ENCODE peak calls at places on chromosomes 7 and 10, in ten cellular contexts. B, F, H, N, Z, U, M, A, P and D are unnamed samples.

GRCh38 chr7:51295435-51296269 is 21.0 kb downstream of the COBL start:
- DNase-seq in B (no peak), F (no peak), H (no peak), N (no peak), Z (no peak), U (no peak), M (no peak), A (no peak), P (no peak), D (no peak)

GRCh38 chr7:22647451-22648257 is 79.3 kb upstream of the IL6 start:
- DNase-seq in B (no peak), F (no peak), H (no peak), N (no peak), Z (no peak), U (no peak), M (no peak), A (no peak), P (no peak), D (no peak)

GRCh38 chr7:16989883-16990413 is 108.2 kb upstream of the AGR3 start:
- DNase-seq in B (peak; percentile 34), F (peak; percentile 10), H (no peak), N (no peak), Z (peak; percentile 47), U (no peak), M (no peak), A (peak; percentile 75), P (peak; percentile 75), D (no peak)

GRCh38 chr7:30330134-30331111 is 46.0 kb downstream of the ZNRF2 start:
- DNase-seq in B (no peak), F (no peak), H (peak; percentile 51), N (no peak), Z (no peak), U (no peak), M (no peak), A (no peak), P (no peak), D (no peak)

GRCh38 chr10:80487791-80488538 is 33.9 kb downstream of the TSPAN14 start:
- DNase-seq in B (peak; percentile 39), F (no peak), H (no peak), N (no peak), Z (no peak), U (no peak), M (no peak), A (no peak), P (peak; percentile 83), D (no peak)

GRCh38 chr7:33530664-33531063 is 374.7 kb upstream of the BMPER start:
- DNase-seq in B (no peak), F (no peak), H (no peak), N (no peak), Z (no peak), U (no peak), M (no peak), A (no peak), P (no peak), D (peak; percentile 20)

GRCh38 chr7:156819733-156820295 is 73.2 kb downstream of the LMBR1 start:
- DNase-seq in B (no peak), F (no peak), H (no peak), N (no peak), Z (no peak), U (no peak), M (peak; percentile 23), A (no peak), P (no peak), D (no peak)

GRCh38 chr10:94315975-94316464 is 46.7 kb downstream of the NOC3L start:
- DNase-seq in B (no peak), F (no peak), H (no peak), N (no peak), Z (no peak), U (no peak), M (peak; percentile 23), A (no peak), P (no peak), D (no peak)

GRCh38 chr10:116785867-116786266 is 43.5 kb upstream of the HSPA12A start:
- DNase-seq in B (no peak), F (no peak), H (no peak), N (no peak), Z (no peak), U (no peak), M (no peak), A (no peak), P (no peak), D (no peak)

GRCh38 chr7:56051053-56051338 is 248 bp downstream of the PSPH start:
- DNase-seq in B (no peak), F (no peak), H (no peak), N (no peak), Z (no peak), U (no peak), M (no peak), A (no peak), P (no peak), D (no peak)
- H3K4me3 ChIP-seq in B (peak overlapping the region; percentile 90), F (peak overlapping the region; percentile 93), H (peak overlapping the region; percentile 96), N (peak overlapping the region; percentile 79), Z (peak overlapping the region; percentile 82), U (peak overlapping the region; percentile 87), M (peak overlapping the region; percentile 76), A (peak overlapping the region; percentile 56), P (peak overlapping the region; percentile 79), D (peak overlapping the region; percentile 89)

GRCh38 chr10:52313350-52314006 is 603 bp upstream of the DKK1 start:
- DNase-seq in B (no peak), F (no peak), H (no peak), N (no peak), Z (no peak), U (no peak), M (peak; percentile 46), A (no peak), P (no peak), D (peak; percentile 46)
- H3K27me3 ChIP-seq in B (peaks cover 43% of the 10 kb centered on the region), F (no peaks in the 10 kb centered on the region), H (no peaks in the 10 kb centered on the region), N (peaks cover 55% of the 10 kb centered on the region), Z (no peaks in the 10 kb centered on the region), U (peaks cover 17% of the 10 kb centered on the region), M (peaks cover 91% of the 10 kb centered on the region), A (peaks cover 11% of the 10 kb centered on the region), P (peaks cover 33% of the 10 kb centered on the region), D (peaks cover 79% of the 10 kb centered on the region)

DNA sequence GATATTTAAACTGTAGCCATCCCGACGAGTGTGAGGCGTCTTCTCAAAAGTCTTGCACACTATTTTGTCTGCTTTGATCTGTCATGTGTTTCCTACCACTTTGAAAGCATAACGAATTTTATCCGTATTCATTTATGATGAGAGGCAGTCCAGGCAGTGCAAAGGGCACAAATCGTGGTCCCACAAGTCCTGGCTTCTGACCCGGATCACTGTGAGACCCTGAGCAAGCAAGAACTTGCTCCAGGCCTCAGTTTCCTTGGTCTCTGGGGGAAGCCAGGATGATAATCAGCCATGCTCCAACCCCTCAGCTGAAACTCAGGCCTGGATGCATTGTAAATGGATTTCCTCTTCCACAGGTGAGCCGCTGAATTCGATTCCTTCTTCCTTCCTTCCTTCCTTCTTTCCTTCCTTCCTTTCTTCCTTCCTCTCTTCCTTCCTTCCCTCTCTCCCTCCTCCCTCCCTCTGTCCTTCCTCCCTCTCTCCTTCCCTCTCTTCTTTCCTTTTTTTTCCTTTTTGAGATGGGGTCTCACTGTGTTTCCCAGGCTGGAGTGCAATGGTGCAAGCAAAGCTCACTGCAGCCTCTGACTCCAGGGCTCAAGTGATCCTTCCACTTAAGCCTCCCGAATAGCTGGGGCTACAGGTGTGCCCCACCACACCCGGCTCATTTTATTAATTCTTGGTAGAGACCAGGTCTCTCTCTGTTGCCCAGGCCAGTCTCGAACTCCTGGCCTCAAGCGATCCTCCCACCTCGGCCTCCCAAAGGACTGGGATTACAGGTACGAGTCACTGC is 18.4 kb upstream of the ZKSCAN1 start:
- DNase-seq in B (no peak), F (no peak), H (no peak), N (no peak), Z (no peak), U (no peak), M (no peak), A (no peak), P (no peak), D (no peak)
- H3K4me3 ChIP-seq in B (peak overlapping the region; percentile 67), F (peak overlapping the region; percentile 55), H (peak overlapping the region; percentile 28), N (no peak overlapping the region), Z (peak overlapping the region; percentile 53), U (no peak overlapping the region), M (no peak overlapping the region), A (no peak overlapping the region), P (peak overlapping the region; percentile 51), D (peak overlapping the region; percentile 38)

GRCh38 chr7:152382244-152382643 is 53.6 kb downstream of the KMT2C start:
- DNase-seq in B (no peak), F (no peak), H (no peak), N (no peak), Z (no peak), U (no peak), M (no peak), A (no peak), P (no peak), D (no peak)

GRCh38 chr7:152383341-152384234 is 52.2 kb downstream of the KMT2C start:
- DNase-seq in B (no peak), F (no peak), H (no peak), N (no peak), Z (no peak), U (no peak), M (no peak), A (peak; percentile 33), P (no peak), D (no peak)
- H3K27me3 ChIP-seq in B (no peaks in the 10 kb centered on the region), F (no peaks in the 10 kb centered on the region), H (no peaks in the 10 kb centered on the region), N (no peaks in the 10 kb centered on the region), Z (no peaks in the 10 kb centered on the region), U (no peaks in the 10 kb centered on the region), M (no peaks in the 10 kb centered on the region), A (no peaks in the 10 kb centered on the region), P (no peaks in the 10 kb centered on the region), D (no peaks in the 10 kb centered on the region)

GRCh38 chr10:71217266-71218045 is 5.1 kb downstream of the UNC5B start:
- DNase-seq in B (no peak), F (peak; percentile 42), H (no peak), N (no peak), Z (no peak), U (no peak), M (peak; percentile 77), A (no peak), P (no peak), D (peak; percentile 93)

GRCh38 chr10:71218833-71219120 is 6.4 kb downstream of the UNC5B start:
- DNase-seq in B (no peak), F (no peak), H (no peak), N (no peak), Z (no peak), U (no peak), M (no peak), A (no peak), P (no peak), D (peak; percentile 13)

GRCh38 chr10:71216363-71216695 is 4.0 kb downstream of the UNC5B start:
- DNase-seq in B (no peak), F (no peak), H (no peak), N (no peak), Z (no peak), U (no peak), M (no peak), A (no peak), P (no peak), D (no peak)

GRCh38 chr10:71218046-71218832 is 5.9 kb downstream of the UNC5B start:
- DNase-seq in B (no peak), F (peak; percentile 8), H (no peak), N (no peak), Z (no peak), U (no peak), M (no peak), A (no peak), P (no peak), D (peak; percentile 48)

DNA sequence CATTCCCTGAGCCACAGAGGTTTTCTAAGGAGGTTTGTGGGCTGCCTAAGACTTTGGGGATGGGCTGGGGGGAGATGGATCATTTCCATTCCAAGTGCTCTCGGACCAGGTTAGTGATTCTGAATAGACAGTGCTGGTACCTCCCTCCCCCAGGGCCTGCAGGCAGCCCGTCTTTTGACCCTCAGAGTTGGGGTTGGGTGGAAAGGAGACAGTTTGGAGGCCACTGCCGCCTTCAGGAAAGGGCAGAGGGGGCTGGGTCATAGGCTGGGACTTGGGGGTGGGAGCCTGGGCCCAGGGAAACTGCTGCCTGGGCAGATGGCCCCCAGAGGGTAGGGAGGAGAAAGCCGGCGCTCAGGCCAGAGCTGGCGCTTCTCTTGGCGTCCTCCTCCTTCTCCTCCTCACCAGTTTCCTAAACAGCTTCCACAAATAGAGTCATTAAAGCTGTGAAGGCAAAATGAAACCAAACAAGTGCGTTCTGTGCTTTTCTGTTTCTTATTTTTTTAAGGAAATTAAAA is 4.4 kb downstream of the UNC5B start:
- DNase-seq in B (no peak), F (no peak), H (no peak), N (no peak), Z (no peak), U (no peak), M (no peak), A (no peak), P (no peak), D (peak; percentile 76)
- H3K4me3 ChIP-seq in B (peak overlapping the region; percentile 70), F (peak overlapping the region; percentile 43), H (no peak overlapping the region), N (peak overlapping the region; percentile 28), Z (peak overlapping the region; percentile 53), U (peak overlapping the region; percentile 24), M (peak overlapping the region; percentile 45), A (no peak overlapping the region), P (peak overlapping the region; percentile 63), D (peak overlapping the region; percentile 55)